ENCODE peak calls at places on chromosomes 2 and 18, in seven cellular contexts. One of them, this sample, is unnamed.

GRCh38 chr2:71948781-71949536 is 198.7 kb downstream of the CYP26B1 start:
- DNase-seq in CD8-positive, alpha-beta T cell: no peak
- DNase-seq in psoas muscle: peak; percentile 43
- DNase-seq in choroid plexus epithelial cell: peak; percentile 46
- DNase-seq in activated B cell treated with CpG ODN at 0.5 μM for 24 hours: no peak
- DNase-seq in lung: peak; percentile 34
- DNase-seq in gastrocnemius medialis: no peak
- DNase-seq in this sample: no peak

GRCh38 chr2:6856548-6856920 is 9.2 kb downstream of the CMPK2 start:
- DNase-seq in gastrocnemius medialis: no peak
- DNase-seq in choroid plexus epithelial cell: no peak
- DNase-seq in activated B cell treated with CpG ODN at 0.5 μM for 24 hours: no peak
- DNase-seq in lung: no peak
- DNase-seq in CD8-positive, alpha-beta T cell: no peak
- DNase-seq in psoas muscle: no peak
- DNase-seq in this sample: no peak

GRCh38 chr2:33134764-33135560 is 188.2 kb downstream of the LTBP1 start:
- DNase-seq in activated B cell treated with CpG ODN at 0.5 μM for 24 hours: no peak
- DNase-seq in CD8-positive, alpha-beta T cell: no peak
- DNase-seq in choroid plexus epithelial cell: peak; percentile 70
- DNase-seq in lung: no peak
- DNase-seq in psoas muscle: no peak
- DNase-seq in gastrocnemius medialis: no peak
- DNase-seq in this sample: no peak

GRCh38 chr2:96389728-96390127 is 54.2 kb downstream of the NCAPH start:
- DNase-seq in activated B cell treated with CpG ODN at 0.5 μM for 24 hours: no peak
- DNase-seq in lung: no peak
- DNase-seq in choroid plexus epithelial cell: peak; percentile 20
- DNase-seq in psoas muscle: no peak
- DNase-seq in CD8-positive, alpha-beta T cell: no peak
- DNase-seq in gastrocnemius medialis: no peak
- DNase-seq in this sample: no peak

GRCh38 chr2:31925517-31925916 is 85.3 kb downstream of the MEMO1 start:
- DNase-seq in lung: no peak
- DNase-seq in gastrocnemius medialis: no peak
- DNase-seq in psoas muscle: no peak
- DNase-seq in CD8-positive, alpha-beta T cell: no peak
- DNase-seq in activated B cell treated with CpG ODN at 0.5 μM for 24 hours: no peak
- DNase-seq in choroid plexus epithelial cell: no peak
- DNase-seq in this sample: no peak

GRCh38 chr2:226794077-226794670 is 5.4 kb downstream of the IRS1 start:
- DNase-seq in gastrocnemius medialis: no peak
- DNase-seq in lung: no peak
- DNase-seq in CD8-positive, alpha-beta T cell: no peak
- DNase-seq in psoas muscle: no peak
- DNase-seq in activated B cell treated with CpG ODN at 0.5 μM for 24 hours: no peak
- DNase-seq in choroid plexus epithelial cell: peak; percentile 57
- DNase-seq in this sample: no peak

GRCh38 chr2:192286093-192286701 is 91.5 kb upstream of the TMEFF2 start:
- DNase-seq in psoas muscle: no peak
- DNase-seq in gastrocnemius medialis: no peak
- DNase-seq in activated B cell treated with CpG ODN at 0.5 μM for 24 hours: no peak
- DNase-seq in choroid plexus epithelial cell: peak; percentile 83
- DNase-seq in lung: no peak
- DNase-seq in CD8-positive, alpha-beta T cell: no peak
- DNase-seq in this sample: no peak

GRCh38 chr2:37586663-37587409 is 84.6 kb downstream of the CDC42EP3 start:
- DNase-seq in psoas muscle: no peak
- DNase-seq in gastrocnemius medialis: no peak
- DNase-seq in lung: no peak
- DNase-seq in choroid plexus epithelial cell: no peak
- DNase-seq in CD8-positive, alpha-beta T cell: no peak
- DNase-seq in activated B cell treated with CpG ODN at 0.5 μM for 24 hours: no peak
- DNase-seq in this sample: no peak

GRCh38 chr2:211228559-211228958 is 672.2 kb downstream of the CPS1 start:
- DNase-seq in lung: no peak
- DNase-seq in psoas muscle: no peak
- DNase-seq in choroid plexus epithelial cell: no peak
- DNase-seq in gastrocnemius medialis: no peak
- DNase-seq in activated B cell treated with CpG ODN at 0.5 μM for 24 hours: no peak
- DNase-seq in CD8-positive, alpha-beta T cell: no peak
- DNase-seq in this sample: no peak

GRCh38 chr2:236341066-236341465 is 76.9 kb upstream of the ASB18 start:
- DNase-seq in gastrocnemius medialis: no peak
- DNase-seq in lung: no peak
- DNase-seq in psoas muscle: no peak
- DNase-seq in choroid plexus epithelial cell: no peak
- DNase-seq in CD8-positive, alpha-beta T cell: no peak
- DNase-seq in activated B cell treated with CpG ODN at 0.5 μM for 24 hours: no peak
- DNase-seq in this sample: no peak

GRCh38 chr2:173750831-173751230 is 214.3 kb downstream of the SP3 start:
- DNase-seq in CD8-positive, alpha-beta T cell: no peak
- DNase-seq in choroid plexus epithelial cell: no peak
- DNase-seq in activated B cell treated with CpG ODN at 0.5 μM for 24 hours: no peak
- DNase-seq in lung: no peak
- DNase-seq in psoas muscle: no peak
- DNase-seq in gastrocnemius medialis: no peak
- DNase-seq in this sample: no peak

GRCh38 chr2:216880509-216881184 is 20.8 kb upstream of the TNP1 start:
- DNase-seq in gastrocnemius medialis: peak; percentile 79
- DNase-seq in lung: no peak
- DNase-seq in choroid plexus epithelial cell: peak; percentile 23
- DNase-seq in activated B cell treated with CpG ODN at 0.5 μM for 24 hours: no peak
- DNase-seq in psoas muscle: peak; percentile 72
- DNase-seq in CD8-positive, alpha-beta T cell: no peak
- DNase-seq in this sample: no peak

GRCh38 chr18:77063256-77063655 is 69.3 kb downstream of the MBP start:
- DNase-seq in psoas muscle: no peak
- DNase-seq in choroid plexus epithelial cell: peak; percentile 90
- DNase-seq in activated B cell treated with CpG ODN at 0.5 μM for 24 hours: peak; percentile 59
- DNase-seq in gastrocnemius medialis: no peak
- DNase-seq in CD8-positive, alpha-beta T cell: no peak
- DNase-seq in lung: no peak
- DNase-seq in this sample: no peak

GRCh38 chr2:178455947-178456346 is 4.8 kb downstream of the PJVK start:
- DNase-seq in psoas muscle: no peak
- DNase-seq in lung: no peak
- DNase-seq in activated B cell treated with CpG ODN at 0.5 μM for 24 hours: no peak
- DNase-seq in CD8-positive, alpha-beta T cell: no peak
- DNase-seq in choroid plexus epithelial cell: no peak
- DNase-seq in gastrocnemius medialis: no peak
- DNase-seq in this sample: no peak

GRCh38 chr2:60407398-60407797 is 146.1 kb downstream of the BCL11A start:
- DNase-seq in choroid plexus epithelial cell: no peak
- DNase-seq in psoas muscle: no peak
- DNase-seq in gastrocnemius medialis: no peak
- DNase-seq in CD8-positive, alpha-beta T cell: no peak
- DNase-seq in lung: no peak
- DNase-seq in activated B cell treated with CpG ODN at 0.5 μM for 24 hours: no peak
- DNase-seq in this sample: no peak

GRCh38 chr18:30991397-30991796 is 51.1 kb downstream of the DSC3 start:
- DNase-seq in psoas muscle: no peak
- DNase-seq in activated B cell treated with CpG ODN at 0.5 μM for 24 hours: no peak
- DNase-seq in lung: no peak
- DNase-seq in CD8-positive, alpha-beta T cell: no peak
- DNase-seq in choroid plexus epithelial cell: no peak
- DNase-seq in gastrocnemius medialis: no peak
- DNase-seq in this sample: no peak

GRCh38 chr2:126657146-126657635 is 1.2 kb downstream of the GYPC start:
- DNase-seq in psoas muscle: peak; percentile 73
- DNase-seq in gastrocnemius medialis: peak; percentile 74
- DNase-seq in activated B cell treated with CpG ODN at 0.5 μM for 24 hours: no peak
- DNase-seq in CD8-positive, alpha-beta T cell: no peak
- DNase-seq in choroid plexus epithelial cell: peak; percentile 97
- DNase-seq in lung: no peak
- DNase-seq in this sample: no peak

GRCh38 chr2:11187733-11188132 is 32.5 kb downstream of the SLC66A3 start:
- DNase-seq in CD8-positive, alpha-beta T cell: no peak
- DNase-seq in choroid plexus epithelial cell: no peak
- DNase-seq in psoas muscle: no peak
- DNase-seq in lung: no peak
- DNase-seq in activated B cell treated with CpG ODN at 0.5 μM for 24 hours: no peak
- DNase-seq in gastrocnemius medialis: no peak
- DNase-seq in this sample: no peak
- TF ChIP-seq CTCF in CD8-positive, alpha-beta T cell: no peak
- TF ChIP-seq CTCF in choroid plexus epithelial cell: no peak
- TF ChIP-seq CTCF in psoas muscle: no peak
- TF ChIP-seq CTCF in lung: no peak
- TF ChIP-seq CTCF in activated B cell treated with CpG ODN at 0.5 μM for 24 hours: no peak
- TF ChIP-seq CTCF in gastrocnemius medialis: no peak
- TF ChIP-seq CTCF in this sample: no peak

GRCh38 chr2:74414913-74415761 is 6.3 kb downstream of the C2orf81 start:
- DNase-seq in lung: no peak
- DNase-seq in choroid plexus epithelial cell: no peak
- DNase-seq in gastrocnemius medialis: no peak
- DNase-seq in CD8-positive, alpha-beta T cell: no peak
- DNase-seq in psoas muscle: peak; percentile 58
- DNase-seq in activated B cell treated with CpG ODN at 0.5 μM for 24 hours: peak; percentile 62
- DNase-seq in this sample: no peak
- TF ChIP-seq CTCF in lung: no peak
- TF ChIP-seq CTCF in choroid plexus epithelial cell: peak; percentile 41
- TF ChIP-seq CTCF in gastrocnemius medialis: no peak
- TF ChIP-seq CTCF in CD8-positive, alpha-beta T cell: no peak
- TF ChIP-seq CTCF in psoas muscle: peak; percentile 22
- TF ChIP-seq CTCF in activated B cell treated with CpG ODN at 0.5 μM for 24 hours: no peak
- TF ChIP-seq CTCF in this sample: no peak

GRCh38 chr2:29238497-29238896 is 123.3 kb downstream of the CLIP4 start:
- DNase-seq in choroid plexus epithelial cell: peak; percentile 70
- DNase-seq in activated B cell treated with CpG ODN at 0.5 μM for 24 hours: no peak
- DNase-seq in CD8-positive, alpha-beta T cell: no peak
- DNase-seq in gastrocnemius medialis: no peak
- DNase-seq in lung: no peak
- DNase-seq in psoas muscle: no peak
- DNase-seq in this sample: no peak
- TF ChIP-seq CTCF in choroid plexus epithelial cell: peak; percentile 96
- TF ChIP-seq CTCF in activated B cell treated with CpG ODN at 0.5 μM for 24 hours: no peak
- TF ChIP-seq CTCF in CD8-positive, alpha-beta T cell: no peak
- TF ChIP-seq CTCF in gastrocnemius medialis: no peak
- TF ChIP-seq CTCF in lung: no peak
- TF ChIP-seq CTCF in psoas muscle: peak; percentile 31
- TF ChIP-seq CTCF in this sample: no peak

DNA sequence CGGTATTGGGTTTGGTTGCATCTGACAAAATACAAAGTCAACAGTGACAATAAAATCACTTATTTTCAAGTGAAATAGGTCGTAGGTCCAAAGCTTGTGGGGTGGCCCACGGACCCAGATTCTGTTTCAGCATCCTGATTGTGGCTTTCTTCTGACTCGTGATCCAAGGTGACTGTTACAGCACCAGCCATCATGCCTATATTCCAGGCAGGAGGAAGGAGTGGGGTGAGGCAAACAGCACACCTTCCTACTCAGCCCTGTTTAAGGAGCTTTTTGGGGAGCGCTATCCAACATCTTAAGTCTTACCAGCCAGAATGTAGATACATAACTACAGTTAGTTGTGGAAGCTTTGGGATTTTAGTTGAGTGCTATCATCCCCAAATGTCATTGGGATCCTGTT is 8.7 kb upstream of the SNORC start:
- DNase-seq in activated B cell treated with CpG ODN at 0.5 μM for 24 hours: no peak
- DNase-seq in psoas muscle: no peak
- DNase-seq in CD8-positive, alpha-beta T cell: no peak
- DNase-seq in choroid plexus epithelial cell: no peak
- DNase-seq in lung: no peak
- DNase-seq in gastrocnemius medialis: no peak
- DNase-seq in this sample: no peak
- TF ChIP-seq CTCF in activated B cell treated with CpG ODN at 0.5 μM for 24 hours: no peak
- TF ChIP-seq CTCF in psoas muscle: no peak
- TF ChIP-seq CTCF in CD8-positive, alpha-beta T cell: no peak
- TF ChIP-seq CTCF in choroid plexus epithelial cell: no peak
- TF ChIP-seq CTCF in lung: no peak
- TF ChIP-seq CTCF in gastrocnemius medialis: no peak
- TF ChIP-seq CTCF in this sample: no peak

DNA sequence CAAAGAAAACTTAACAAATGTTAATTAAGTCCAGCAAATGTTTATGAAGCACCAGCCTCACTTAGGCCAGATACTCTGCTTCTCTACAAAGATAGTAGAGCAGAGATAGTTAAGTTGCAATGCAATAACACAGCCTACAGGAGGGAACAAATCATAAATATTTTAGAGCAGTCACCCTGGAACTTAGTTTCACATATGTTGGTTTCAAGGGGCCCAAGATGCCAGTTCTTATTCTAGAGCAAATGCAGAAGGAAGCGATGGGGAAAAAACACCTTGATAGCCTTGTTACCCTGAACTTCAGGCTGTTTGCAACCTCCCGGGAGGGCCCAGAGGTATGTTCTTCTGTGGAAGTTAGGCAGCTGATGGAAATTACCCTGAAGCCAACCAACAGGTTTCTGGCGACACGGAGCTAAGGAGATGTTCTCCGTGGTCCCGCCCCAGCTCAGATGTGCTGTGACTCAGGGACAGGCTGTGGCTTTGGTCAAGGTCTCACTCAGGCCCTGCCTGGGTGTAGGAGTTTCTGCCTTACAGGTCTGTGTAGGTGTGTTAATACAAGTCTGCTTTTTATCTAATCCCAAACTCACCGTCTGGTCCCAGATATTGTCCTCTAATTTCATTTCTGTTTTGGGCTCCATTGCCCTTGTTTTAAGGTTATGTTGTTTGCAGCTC is 3.8 kb downstream of the CTIF start:
- DNase-seq in choroid plexus epithelial cell: no peak
- DNase-seq in CD8-positive, alpha-beta T cell: no peak
- DNase-seq in gastrocnemius medialis: no peak
- DNase-seq in lung: no peak
- DNase-seq in psoas muscle: no peak
- DNase-seq in activated B cell treated with CpG ODN at 0.5 μM for 24 hours: no peak
- DNase-seq in this sample: no peak
- TF ChIP-seq CTCF in choroid plexus epithelial cell: no peak
- TF ChIP-seq CTCF in CD8-positive, alpha-beta T cell: no peak
- TF ChIP-seq CTCF in gastrocnemius medialis: no peak
- TF ChIP-seq CTCF in lung: no peak
- TF ChIP-seq CTCF in psoas muscle: no peak
- TF ChIP-seq CTCF in activated B cell treated with CpG ODN at 0.5 μM for 24 hours: no peak
- TF ChIP-seq CTCF in this sample: no peak

DNA sequence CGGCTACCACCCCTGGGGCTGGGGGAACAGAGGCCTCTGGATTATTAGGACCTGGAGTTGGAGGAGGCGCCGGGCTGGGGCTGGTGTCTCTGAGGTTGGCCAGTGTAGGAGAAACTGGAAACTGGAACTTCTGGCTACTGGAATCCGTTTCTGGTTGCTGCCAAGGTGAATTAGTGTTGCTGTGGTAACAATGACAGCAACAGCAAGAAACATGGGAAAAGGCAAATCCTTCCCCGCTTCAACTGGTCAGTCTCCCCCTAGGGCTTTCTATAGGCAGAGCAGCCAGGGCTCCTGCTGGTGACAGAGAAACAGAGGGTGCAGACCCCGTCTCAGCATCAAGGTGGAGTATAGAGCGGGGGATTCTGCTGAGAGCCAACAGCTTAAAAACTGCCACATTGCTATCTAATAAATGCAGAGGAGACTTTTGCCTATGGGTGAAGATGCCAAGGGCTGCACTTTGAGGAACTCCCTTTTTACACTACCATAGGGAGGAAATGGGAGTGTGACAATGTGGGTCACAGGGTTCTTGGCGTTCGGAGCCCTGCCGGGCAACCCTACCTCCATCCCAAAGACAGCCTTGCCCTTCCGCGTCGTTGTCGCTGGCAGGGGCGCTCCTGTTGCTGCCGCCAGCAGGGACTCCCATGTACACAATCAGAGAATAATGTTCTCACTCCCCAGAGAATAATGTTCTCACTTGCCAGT is 81.4 kb upstream of the CABLES1 start:
- DNase-seq in psoas muscle: no peak
- DNase-seq in CD8-positive, alpha-beta T cell: no peak
- DNase-seq in gastrocnemius medialis: no peak
- DNase-seq in lung: no peak
- DNase-seq in activated B cell treated with CpG ODN at 0.5 μM for 24 hours: no peak
- DNase-seq in choroid plexus epithelial cell: peak; percentile 67
- DNase-seq in this sample: peak; percentile 47
- TF ChIP-seq CTCF in psoas muscle: no peak
- TF ChIP-seq CTCF in CD8-positive, alpha-beta T cell: no peak
- TF ChIP-seq CTCF in gastrocnemius medialis: no peak
- TF ChIP-seq CTCF in lung: no peak
- TF ChIP-seq CTCF in activated B cell treated with CpG ODN at 0.5 μM for 24 hours: no peak
- TF ChIP-seq CTCF in choroid plexus epithelial cell: peak; percentile 56
- TF ChIP-seq CTCF in this sample: no peak

This sample was measured in mesothelial cell of epicardium.